ENCODE peak calls at places on chromosomes 3 and 15, in five cellular contexts. One of them, this sample, is unnamed.

GRCh38 chr3:51962854-51963530 is 4.3 kb downstream of the PCBP4 start:
- DNase-seq in A172: no peak
- DNase-seq in AG04450: no peak
- DNase-seq in left lung: no peak
- DNase-seq in left ventricle myocardium superior: peak
- DNase-seq in this sample: no peak

GRCh38 chr3:112092439-112093179 is 6.4 kb downstream of the C3orf52 start:
- DNase-seq in AG04450: no peak
- DNase-seq in left lung: no peak
- DNase-seq in left ventricle myocardium superior: no peak
- DNase-seq in A172: no peak
- DNase-seq in this sample: no peak

GRCh38 chr3:98115717-98116116 is 14.8 kb upstream of the OR5H1 start:
- DNase-seq in A172: no peak
- DNase-seq in AG04450: no peak
- DNase-seq in left lung: no peak
- DNase-seq in left ventricle myocardium superior: no peak
- DNase-seq in this sample: no peak

GRCh38 chr3:187120324-187120723 is 19.0 kb downstream of the RPL39L start:
- DNase-seq in AG04450: no peak
- DNase-seq in A172: no peak
- DNase-seq in left lung: no peak
- DNase-seq in left ventricle myocardium superior: no peak
- DNase-seq in this sample: no peak

GRCh38 chr15:41585140-41586047 is 26.4 kb downstream of the TYRO3 start:
- DNase-seq in left ventricle myocardium superior: peak
- DNase-seq in left lung: no peak
- DNase-seq in AG04450: no peak
- DNase-seq in A172: no peak
- DNase-seq in this sample: no peak

GRCh38 chr3:188627652-188628051 is 473.7 kb downstream of the LPP start:
- DNase-seq in AG04450: peak
- DNase-seq in left ventricle myocardium superior: no peak
- DNase-seq in A172: peak
- DNase-seq in left lung: no peak
- DNase-seq in this sample: no peak

GRCh38 chr15:70701891-70702568 is 61.3 kb downstream of the UACA start:
- DNase-seq in AG04450: no peak
- DNase-seq in A172: peak
- DNase-seq in left lung: no peak
- DNase-seq in left ventricle myocardium superior: no peak
- DNase-seq in this sample: no peak

GRCh38 chr3:42780398-42780797 is 7.3 kb upstream of the CCDC13 start:
- DNase-seq in A172: no peak
- DNase-seq in AG04450: no peak
- DNase-seq in left ventricle myocardium superior: no peak
- DNase-seq in left lung: no peak
- DNase-seq in this sample: no peak

GRCh38 chr3:195154793-195155535 is 116.0 kb downstream of the XXYLT1 start:
- DNase-seq in A172: peak
- DNase-seq in left ventricle myocardium superior: peak
- DNase-seq in left lung: peak
- DNase-seq in AG04450: peak
- DNase-seq in this sample: no peak

GRCh38 chr3:42101048-42101447 is 9.9 kb downstream of the TRAK1 start:
- DNase-seq in left ventricle myocardium superior: peak
- DNase-seq in A172: no peak
- DNase-seq in left lung: peak
- DNase-seq in AG04450: peak
- DNase-seq in this sample: no peak